ENCODE peak calls at places on chromosome 12, in six cellular contexts. V is nephron progenitor cell, S is germinal center, R is aorta, G is SW480, P is COLO829. C is an unnamed sample.

GRCh38 chr12:5965950-5966383 is 20.9 kb upstream of the ANO2 start:
- DNase-seq in P (peak), S (peak), V (peak), G (peak), R (no peak), C (peak)

GRCh38 chr12:96985515-96986362 is 78.7 kb downstream of the NEDD1 start:
- DNase-seq in R (no peak), V (peak), S (peak), G (no peak), P (no peak), C (peak)

GRCh38 chr12:88305491-88305890 is 163.4 kb downstream of the TMTC3 start:
- DNase-seq in P (peak), G (no peak), S (no peak), R (no peak), V (no peak), C (peak)

GRCh38 chr12:82896979-82897378 is 210.3 kb downstream of the TMTC2 start:
- DNase-seq in P (peak), G (no peak), V (no peak), S (no peak), R (no peak), C (no peak)

GRCh38 chr12:23659151-23659550 is 290.3 kb downstream of the SOX5 start:
- DNase-seq in S (no peak), R (no peak), G (no peak), V (no peak), P (no peak), C (no peak)

GRCh38 chr12:28708918-28709371 is 440.1 kb upstream of the FAR2 start:
- DNase-seq in R (peak), P (no peak), V (no peak), S (no peak), G (no peak), C (no peak)

GRCh38 chr12:95548539-95549391 is 2.5 kb downstream of the USP44 start:
- DNase-seq in V (peak), G (no peak), P (no peak), R (peak), S (peak), C (peak)

GRCh38 chr12:113271853-113272561 is 50.7 kb downstream of the TPCN1 start:
- DNase-seq in V (no peak), S (no peak), G (no peak), P (peak), R (peak), C (no peak)

GRCh38 chr12:6218526-6218925 is 18.3 kb downstream of the CD9 start:
- DNase-seq in P (no peak), S (no peak), R (no peak), V (no peak), G (peak), C (no peak)

GRCh38 chr12:40946612-40947194 is 241.4 kb upstream of the PDZRN4 start:
- DNase-seq in S (peak), G (peak), P (peak), R (no peak), V (no peak), C (peak)

GRCh38 chr12:116687888-116688287 is 50.0 kb downstream of the SPRING1 start:
- DNase-seq in P (no peak), R (peak), V (peak), S (peak), G (peak), C (peak)

GRCh38 chr12:93838180-93838579 is 161.0 kb downstream of the CRADD start:
- DNase-seq in S (no peak), R (no peak), P (no peak), G (no peak), V (no peak), C (peak)

GRCh38 chr12:101097829-101098580 is 112.0 kb downstream of the SLC5A8 start:
- DNase-seq in G (no peak), R (no peak), V (no peak), P (no peak), S (no peak), C (peak)

GRCh38 chr12:100824476-100824875 is 29.9 kb downstream of the ANO4 start:
- DNase-seq in S (no peak), V (no peak), G (no peak), R (no peak), P (no peak), C (peak)

GRCh38 chr12:527241-527640 is 67.5 kb downstream of the B4GALNT3 start:
- DNase-seq in G (no peak), P (no peak), R (no peak), V (no peak), S (no peak), C (peak)

GRCh38 chr12:132554857-132555630 is 55.3 kb downstream of the LRCOL1 start:
- DNase-seq in R (no peak), S (no peak), G (no peak), V (peak), P (peak), C (no peak)

GRCh38 chr12:2681426-2682205 is 113.2 kb upstream of the FKBP4 start:
- DNase-seq in P (no peak), S (no peak), R (no peak), V (no peak), G (no peak), C (no peak)

GRCh38 chr12:88325076-88325827 is 183.1 kb downstream of the TMTC3 start:
- DNase-seq in V (no peak), S (no peak), R (no peak), G (no peak), P (peak), C (no peak)

GRCh38 chr12:112928978-112929377 is 9.3 kb upstream of the OAS3 start:
- DNase-seq in G (no peak), S (no peak), P (no peak), V (no peak), R (no peak), C (no peak)

GRCh38 chr12:45130881-45131281 is 80.0 kb upstream of the DBX2 start:
- DNase-seq in G (peak), P (peak), R (peak), V (peak), S (peak), C (peak)

GRCh38 chr12:121391619-121392324 is 8.1 kb upstream of the RNF34 start:
- DNase-seq in S (no peak), R (peak), P (no peak), G (no peak), V (no peak), C (no peak)

GRCh38 chr12:52203126-52203921 is 11.5 kb upstream of the KRT80 start:
- DNase-seq in G (peak), S (no peak), P (peak), R (peak), V (peak), C (peak)

GRCh38 chr12:68007023-68007422 is 17.8 kb downstream of the IFNG-AS1 start:
- DNase-seq in R (no peak), P (peak), V (no peak), S (no peak), G (no peak), C (no peak)

GRCh38 chr12:113040722-113041168 is 15.8 kb upstream of the DTX1 start:
- DNase-seq in G (peak), R (peak), P (peak), V (no peak), S (no peak), C (no peak)

GRCh38 chr12:89882051-89882450 is 173.4 kb upstream of the ATP2B1 start:
- DNase-seq in S (no peak), V (no peak), R (no peak), G (no peak), P (no peak), C (no peak)

GRCh38 chr12:55548756-55549155 is 646 bp upstream of the OR6C4 start:
- DNase-seq in G (no peak), V (no peak), R (no peak), P (no peak), S (no peak), C (no peak)

GRCh38 chr12:124531281-124531745 is 36.1 kb downstream of the NCOR2 start:
- DNase-seq in G (no peak), P (no peak), S (no peak), R (peak), V (peak), C (peak)

GRCh38 chr12:125175576-125175975 is 110.3 kb downstream of the AACS start:
- DNase-seq in S (no peak), G (no peak), V (no peak), R (no peak), P (no peak), C (no peak)

GRCh38 chr12:71648537-71648936 is 15.1 kb downstream of the ZFC3H1 start:
- DNase-seq in G (no peak), V (no peak), P (no peak), R (no peak), S (no peak), C (no peak)

GRCh38 chr12:51601241-51601640 is 10.2 kb downstream of the SCN8A start:
- DNase-seq in R (no peak), G (no peak), V (no peak), P (no peak), S (no peak), C (no peak)